ENCODE peak calls at places on chromosome 12, in seven cellular contexts. K is right lobe of liver, E is cardiac muscle cell, R is ascending aorta, W is neuronal stem cell, H is IMR-90, T is left ventricle myocardium inferior. O is an unnamed sample. For H3K27me3 and H3K36me3, the result is how much of the 10 kb centered on the place peaks cover.

GRCh38 chr12:47105914-47106674 is 26.3 kb upstream of the AMIGO2 start:
- DNase-seq in K (peak), E (no peak), R (no peak), W (no peak), H (no peak), T (no peak), O (no peak)

GRCh38 chr12:122888232-122888752 is 7.6 kb downstream of the VPS37B start:
- DNase-seq in K (peak), E (peak), R (peak), W (no peak), H (peak), T (peak), O (no peak)

GRCh38 chr12:96241484-96242256 is 47.5 kb downstream of the ELK3 start:
- DNase-seq in K (no peak), E (peak), R (peak), W (no peak), H (peak), T (no peak), O (no peak)

GRCh38 chr12:110508071-110508586 is 6.0 kb downstream of the RAD9B start:
- DNase-seq in K (no peak), E (no peak), R (no peak), W (no peak), H (no peak), T (no peak), O (no peak)

GRCh38 chr12:122501489-122501989 is 807 bp upstream of the ZCCHC8 start:
- DNase-seq in K (no peak), E (no peak), R (no peak), W (no peak), H (no peak), T (no peak), O (peak)

GRCh38 chr12:2960432-2960956 is 1.3 kb downstream of the TEAD4 start:
- DNase-seq in K (no peak), E (no peak), R (no peak), W (peak), H (peak), T (no peak), O (no peak)

GRCh38 chr12:25482637-25483036 is 70.4 kb downstream of the LMNTD1 start:
- DNase-seq in K (no peak), E (peak), R (no peak), W (no peak), H (no peak), T (no peak), O (no peak)

GRCh38 chr12:68557011-68557715 is 53.5 kb upstream of the RAP1B start:
- DNase-seq in K (no peak), E (peak), R (no peak), W (no peak), H (peak), T (no peak), O (no peak)

DNA sequence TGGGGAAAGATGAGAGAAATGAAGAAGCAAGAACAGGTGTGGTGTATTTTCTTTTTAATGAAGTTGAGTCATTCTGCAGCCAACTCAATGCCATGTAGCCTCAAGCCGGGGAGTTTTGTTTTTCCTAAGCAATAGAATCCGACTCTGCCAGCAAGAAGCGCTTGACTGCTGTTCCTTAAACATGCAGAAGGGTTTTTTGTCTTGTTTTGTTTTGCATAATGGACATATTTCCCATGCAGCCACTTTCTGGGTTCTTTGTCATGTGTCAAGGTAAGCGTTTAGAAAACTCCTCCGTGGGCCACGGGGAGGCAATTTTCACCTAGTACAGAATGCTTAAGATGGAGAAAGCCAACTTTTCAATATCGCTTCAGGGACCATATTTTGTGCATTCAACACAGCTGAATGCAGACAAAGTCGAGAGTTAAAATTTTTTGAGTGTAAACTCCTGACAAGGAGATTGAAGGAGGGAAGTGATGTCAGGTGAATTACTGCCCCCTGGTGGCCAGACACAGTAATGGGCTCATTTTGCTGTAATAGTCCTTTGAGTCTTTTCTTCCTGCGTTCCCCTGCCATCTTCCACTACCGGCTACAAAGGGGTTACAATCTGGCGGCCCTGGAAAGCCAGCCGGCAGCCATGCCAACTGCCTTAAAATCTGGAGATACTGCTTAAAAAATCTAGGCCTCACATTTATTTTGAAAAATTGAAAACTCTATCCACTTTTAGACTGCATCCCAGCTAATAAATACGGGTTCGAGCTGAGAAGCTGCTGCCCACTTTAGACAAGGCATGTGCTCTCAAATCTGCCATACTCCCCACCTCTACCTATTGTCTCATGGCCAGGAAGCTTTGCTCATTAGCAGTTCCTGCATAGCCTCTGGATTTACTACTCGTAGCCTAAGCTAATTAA is 3.2 kb upstream of the FICD start:
- DNase-seq in K (peak), E (peak), R (peak), W (peak), H (peak), T (peak), O (peak)
- H3K4me3 ChIP-seq in K (no peak), E (no peak), R (no peak), W (no peak), H (no peak), T (no peak), O (peak)

DNA sequence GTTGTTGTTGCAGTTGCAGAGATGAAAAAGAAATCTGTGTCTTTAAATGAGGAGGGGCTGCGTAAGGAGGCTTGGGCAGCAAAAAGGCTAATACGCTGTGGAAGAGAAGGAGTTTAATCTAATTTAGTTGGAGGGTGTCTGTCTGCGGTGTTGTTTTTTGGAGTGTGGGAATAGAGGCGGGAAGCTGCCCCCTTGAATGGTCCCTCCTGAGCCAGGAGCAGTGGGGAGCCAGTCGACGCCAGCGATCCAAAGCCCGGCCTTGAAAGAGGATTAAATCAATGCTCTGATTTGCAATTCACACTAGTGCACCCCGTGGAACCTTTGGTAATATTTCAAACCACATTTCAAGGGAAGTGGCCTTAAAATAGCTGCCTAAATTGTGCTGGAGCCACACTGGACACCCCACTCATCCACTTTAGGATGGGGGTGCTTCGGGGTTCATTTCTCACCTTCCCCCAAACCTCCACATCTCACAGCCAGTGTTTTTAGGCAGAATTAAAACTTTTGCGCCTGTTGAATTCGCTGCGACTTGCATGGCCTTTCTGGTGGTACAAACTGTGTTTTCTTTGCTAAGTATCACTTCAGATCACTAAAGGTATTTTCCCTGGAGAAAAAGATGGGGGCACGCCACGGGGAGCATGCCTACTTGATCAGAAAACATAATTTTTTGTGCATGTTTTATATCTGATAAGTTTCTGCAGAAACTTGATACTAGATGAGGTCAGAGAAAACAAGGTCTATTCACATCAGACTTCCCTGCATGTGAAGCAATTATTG is 4.1 kb upstream of the FZD10 start:
- DNase-seq in K (no peak), E (no peak), R (no peak), W (no peak), H (no peak), T (no peak), O (no peak)
- H3K27me3 ChIP-seq in K (under half), E (half or more), R (under half), W (under half), H (under half), T (half or more), O (under half)

DNA sequence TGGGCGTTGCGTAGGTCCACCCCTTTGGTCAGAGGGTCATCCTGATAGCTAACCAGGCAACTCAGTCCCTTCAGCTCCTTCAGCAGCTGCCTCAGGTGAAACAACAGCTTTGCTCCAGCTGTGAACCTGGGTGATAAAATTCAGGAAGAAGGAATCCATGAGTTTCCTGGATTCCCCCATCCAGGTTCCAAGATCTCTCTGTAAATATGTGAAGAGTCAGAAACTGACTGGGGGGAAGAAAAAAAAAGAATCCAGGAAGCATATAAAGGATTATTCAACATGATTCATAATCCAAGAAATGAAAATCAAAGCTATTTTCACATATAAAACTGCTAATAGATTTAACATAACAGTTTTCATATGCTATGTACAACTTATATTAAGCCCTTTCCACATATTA is 8.6 kb downstream of the STAT2 start:
- DNase-seq in K (no peak), E (no peak), R (no peak), W (no peak), H (no peak), T (no peak), O (no peak)
- H3K36me3 ChIP-seq in K (half or more), E (under half), R (half or more), W (half or more), H (half or more), T (half or more), O (half or more)

DNA sequence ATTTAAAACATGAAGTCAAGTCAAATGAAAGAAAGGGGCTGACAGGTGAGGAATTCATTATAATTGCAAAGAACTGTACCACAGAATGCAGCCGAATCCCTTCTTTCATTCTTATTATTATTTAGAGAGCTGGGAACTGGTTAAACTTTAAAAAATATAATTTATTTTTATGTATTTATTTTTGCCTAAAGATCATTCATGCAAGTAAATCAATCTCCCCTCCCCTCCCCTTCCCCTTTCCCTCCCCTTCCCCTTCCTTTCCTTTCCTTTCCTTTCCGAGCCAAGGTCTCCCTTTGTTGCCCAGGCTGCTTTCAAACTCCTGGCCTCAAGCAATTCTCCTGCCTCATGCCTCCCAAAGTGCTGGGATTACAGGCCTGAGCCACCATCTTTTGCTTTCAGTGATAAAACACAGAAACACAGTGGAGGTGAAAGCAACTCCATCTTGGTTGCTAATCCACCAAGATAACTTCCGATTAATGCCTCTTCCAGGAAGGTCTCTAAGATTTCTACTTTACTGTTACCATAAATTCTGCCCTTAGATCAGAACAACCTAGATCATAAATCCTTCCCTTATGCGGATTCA is 6.0 kb upstream of the UBC start:
- DNase-seq in K (no peak), E (no peak), R (no peak), W (no peak), H (no peak), T (no peak), O (no peak)
- H3K4me3 ChIP-seq in K (no peak), E (no peak), R (no peak), W (no peak), H (no peak), T (no peak), O (peak)

GRCh38 chr12:52687527-52688385 is 7.5 kb upstream of the KRT1 start:
- DNase-seq in K (no peak), E (no peak), R (no peak), W (no peak), H (no peak), T (no peak), O (no peak)

GRCh38 chr12:52689936-52690335 is 9.7 kb upstream of the KRT1 start:
- DNase-seq in K (no peak), E (no peak), R (no peak), W (no peak), H (no peak), T (no peak), O (no peak)

GRCh38 chr12:52689239-52689638 is 9.0 kb upstream of the KRT1 start:
- DNase-seq in K (no peak), E (no peak), R (no peak), W (no peak), H (no peak), T (no peak), O (no peak)

GRCh38 chr12:52686756-52687487 is 6.7 kb upstream of the KRT1 start:
- DNase-seq in K (no peak), E (no peak), R (no peak), W (no peak), H (no peak), T (no peak), O (no peak)

DNA sequence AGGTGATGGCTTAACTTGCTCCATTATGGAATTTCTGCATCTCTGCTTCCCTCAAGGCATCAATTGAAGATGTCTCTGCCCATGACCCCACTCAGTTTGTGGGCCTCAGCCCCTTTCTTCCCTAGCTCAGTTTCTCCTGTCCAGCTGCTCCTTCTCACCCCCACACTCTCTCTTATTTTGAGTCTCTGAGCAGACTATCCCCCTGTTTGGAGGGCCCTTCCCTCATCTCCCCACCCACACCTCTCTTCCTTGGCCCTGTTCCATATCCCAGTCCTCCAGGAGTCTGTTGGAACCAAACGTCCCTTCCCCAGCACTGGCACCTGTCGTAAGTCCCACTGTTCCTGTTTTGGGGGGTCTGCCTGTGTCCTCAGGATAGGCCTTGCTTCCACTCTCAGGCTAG is 8.3 kb upstream of the KRT1 start:
- DNase-seq in K (no peak), E (no peak), R (no peak), W (no peak), H (no peak), T (no peak), O (no peak)
- H3K27me3 ChIP-seq in K (under half), E (half or more), R (under half), W (half or more), H (half or more), T (half or more), O (under half)

GRCh38 chr12:27000962-27001361 is 13.2 kb downstream of the TM7SF3 start:
- DNase-seq in K (no peak), E (no peak), R (no peak), W (no peak), H (no peak), T (no peak), O (no peak)

GRCh38 chr12:26989873-26990272 is 24.3 kb downstream of the TM7SF3 start:
- DNase-seq in K (no peak), E (no peak), R (no peak), W (no peak), H (no peak), T (no peak), O (no peak)

GRCh38 chr12:26994109-26994508 is 20.1 kb downstream of the TM7SF3 start:
- DNase-seq in K (no peak), E (no peak), R (no peak), W (no peak), H (no peak), T (no peak), O (no peak)

GRCh38 chr12:26991826-26992225 is 22.4 kb downstream of the TM7SF3 start:
- DNase-seq in K (no peak), E (no peak), R (no peak), W (no peak), H (no peak), T (no peak), O (no peak)

DNA sequence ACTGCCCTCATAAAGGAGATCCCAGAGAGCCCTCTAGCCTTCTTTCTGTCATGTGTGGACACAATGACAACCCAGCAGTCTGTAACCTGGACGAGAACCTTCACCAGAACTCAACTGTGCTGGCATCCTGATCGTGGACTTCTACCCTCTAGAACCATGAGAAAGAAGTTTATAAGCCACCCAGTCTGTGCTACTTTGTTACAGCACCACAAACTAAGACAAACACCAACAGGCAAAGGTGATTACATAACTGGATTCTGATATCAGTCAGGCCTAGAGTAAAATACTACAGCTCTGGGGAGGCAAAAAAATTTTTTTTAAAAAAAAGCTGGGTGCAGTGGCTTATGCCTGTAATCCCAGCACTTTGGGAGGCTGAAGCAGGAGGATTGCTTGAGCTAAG is 18.5 kb downstream of the TM7SF3 start:
- DNase-seq in K (no peak), E (no peak), R (no peak), W (no peak), H (no peak), T (no peak), O (no peak)
- H3K36me3 ChIP-seq in K (under half), E (under half), R (half or more), W (half or more), H (under half), T (half or more), O (under half)

GRCh38 chr12:9725471-9725870 is 7.4 kb downstream of the CLECL1 start:
- DNase-seq in K (no peak), E (no peak), R (no peak), W (no peak), H (no peak), T (no peak), O (no peak)

GRCh38 chr12:9730011-9730410 is 2.9 kb downstream of the CLECL1 start:
- DNase-seq in K (no peak), E (no peak), R (no peak), W (no peak), H (no peak), T (no peak), O (no peak)

GRCh38 chr12:9729082-9729481 is 3.8 kb downstream of the CLECL1 start:
- DNase-seq in K (no peak), E (no peak), R (no peak), W (no peak), H (no peak), T (no peak), O (no peak)

GRCh38 chr12:9730591-9730990 is 2.3 kb downstream of the CLECL1 start:
- DNase-seq in K (no peak), E (no peak), R (no peak), W (no peak), H (no peak), T (no peak), O (no peak)

DNA sequence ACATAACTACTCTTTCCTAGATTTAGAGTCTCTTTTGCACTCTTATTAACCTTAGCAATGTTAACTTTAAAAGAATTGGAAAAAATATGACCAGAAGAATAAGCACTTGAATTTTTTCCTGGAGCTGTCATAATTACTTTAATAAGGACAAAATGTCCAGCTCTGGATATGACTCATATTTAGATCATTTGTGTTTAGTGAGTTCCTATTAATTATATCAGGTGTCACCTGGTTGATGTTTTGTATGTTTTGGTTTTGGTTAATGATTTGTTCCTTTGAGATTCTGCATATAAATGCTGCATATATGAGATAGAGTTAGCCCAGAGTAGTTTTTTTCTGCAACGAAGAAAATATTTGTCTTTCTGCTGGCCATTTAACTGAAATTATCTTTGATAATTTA is 5.1 kb downstream of the CLECL1 start:
- DNase-seq in K (no peak), E (no peak), R (no peak), W (no peak), H (no peak), T (no peak), O (no peak)
- H3K4me3 ChIP-seq in K (no peak), E (no peak), R (no peak), W (no peak), H (no peak), T (no peak), O (no peak)